ENCODE peak calls at places on chromosomes 4 and X, in four cellular contexts. Y, I, D and U are unnamed samples.
A peak's percentile ranks its signal among the peaks of the same experiment; 100 is the strongest.

GRCh38 chrX:71365356-71365875 is 741 bp upstream of the TAF1 start:
- DNase-seq in Y (no peak), I (no peak), D (no peak), U (no peak)

GRCh38 chr4:139171878-139172691 is 4.9 kb downstream of the ELF2 start:
- DNase-seq in Y (no peak), I (peak; percentile 62), D (no peak), U (no peak)

GRCh38 chr4:163484906-163485305 is 9.6 kb upstream of the TMA16 start:
- DNase-seq in Y (no peak), I (peak; percentile 46), D (peak; percentile 23), U (no peak)

GRCh38 chr4:125368684-125369083 is 53.9 kb downstream of the FAT4 start:
- DNase-seq in Y (no peak), I (peak; percentile 84), D (no peak), U (no peak)

GRCh38 chr4:531076-531475 is 32.1 kb downstream of the PIGG start:
- DNase-seq in Y (no peak), I (no peak), D (no peak), U (no peak)

GRCh38 chrX:35726176-35726575 is 72.0 kb upstream of the MAGEB16 start:
- DNase-seq in Y (no peak), I (peak; percentile 1), D (no peak), U (no peak)

GRCh38 chrX:9147086-9147485 is 113.2 kb upstream of the FAM9B start:
- DNase-seq in Y (no peak), I (no peak), D (no peak), U (no peak)

GRCh38 chr4:72112514-72113156 is 80.8 kb downstream of the NPFFR2 start:
- DNase-seq in Y (no peak), I (peak; percentile 80), D (no peak), U (no peak)

GRCh38 chrX:140087865-140088264 is 122.5 kb upstream of the CXorf66 start:
- DNase-seq in Y (no peak), I (no peak), D (no peak), U (no peak)

GRCh38 chrX:120365320-120365719 is 3.4 kb downstream of the ATP1B4 start:
- DNase-seq in Y (peak; percentile 11), I (no peak), D (peak; percentile 19), U (no peak)

GRCh38 chr4:152104846-152105462 is 344.1 kb upstream of the GATB start:
- DNase-seq in Y (no peak), I (no peak), D (no peak), U (no peak)

GRCh38 chr4:86482296-86482695 is 111.8 kb upstream of the PTPN13 start:
- DNase-seq in Y (no peak), I (no peak), D (no peak), U (no peak)

GRCh38 chr4:86453044-86453501 is 93.2 kb upstream of the MAPK10 start:
- DNase-seq in Y (no peak), I (no peak), D (peak; percentile 19), U (no peak)

GRCh38 chr4:119105605-119106004 is 30.0 kb upstream of the MYOZ2 start:
- DNase-seq in Y (no peak), I (no peak), D (no peak), U (no peak)

GRCh38 chr4:97370581-97370980 is 772.7 kb downstream of the STPG2 start:
- DNase-seq in Y (no peak), I (no peak), D (no peak), U (no peak)

GRCh38 chr4:41134581-41134980 is 79.8 kb downstream of the APBB2 start:
- DNase-seq in Y (no peak), I (no peak), D (no peak), U (no peak)

GRCh38 chr4:21385706-21386105 is 562.9 kb downstream of the KCNIP4 start:
- DNase-seq in Y (no peak), I (no peak), D (no peak), U (no peak)

GRCh38 chrX:63713510-63713909 is 71.5 kb downstream of the ARHGEF9 start:
- DNase-seq in Y (no peak), I (no peak), D (no peak), U (no peak)

GRCh38 chr4:148054275-148054674 is 322.4 kb downstream of the ARHGAP10 start:
- DNase-seq in Y (no peak), I (peak; percentile 9), D (no peak), U (no peak)
- TF ChIP-seq CTCF in Y (no peak), I (no peak), D (no peak), U (peak; percentile 4)

DNA sequence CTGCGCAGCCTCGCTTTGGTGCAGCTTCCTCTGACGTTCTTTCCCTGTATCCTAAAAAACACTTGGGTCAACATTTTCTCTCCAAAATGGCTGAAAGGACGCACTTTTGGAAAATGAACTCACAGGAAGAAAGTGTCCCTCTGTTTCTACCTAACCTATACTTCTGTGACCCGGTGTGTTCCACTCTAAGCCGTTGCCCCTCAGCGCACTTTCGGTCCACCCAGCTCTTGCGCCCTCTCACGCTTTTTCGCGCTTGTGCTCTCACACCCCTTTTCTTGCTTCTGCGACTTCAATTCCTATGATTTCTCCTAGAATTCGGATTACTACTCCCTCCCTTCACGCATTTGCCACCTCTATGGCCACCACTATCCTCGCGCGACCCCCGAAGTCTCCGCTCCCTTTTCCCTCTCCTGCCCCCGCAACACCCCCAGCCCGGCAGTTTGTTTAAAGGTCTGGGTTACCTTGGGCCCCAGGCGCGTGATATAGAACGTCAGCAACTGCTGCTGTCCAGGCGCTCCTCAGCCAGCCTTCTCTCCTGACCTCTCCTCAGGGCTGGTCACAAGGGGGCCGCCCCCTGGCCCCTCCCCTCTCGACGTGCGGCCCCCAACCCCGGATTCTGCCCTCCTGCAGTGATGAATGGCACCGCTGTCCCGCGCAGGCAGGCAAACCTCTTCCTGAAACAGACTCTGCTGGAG is at the start of gene USP51:
- DNase-seq in Y (peak; percentile 18), I (peak; percentile 9), D (peak; percentile 50), U (no peak)
- TF ChIP-seq CTCF in Y (peak; percentile 24), I (no peak), D (no peak), U (no peak)

GRCh38 chr4:155819066-155819465 is 47.0 kb downstream of the ASIC5 start:
- DNase-seq in Y (no peak), I (no peak), D (no peak), U (no peak)
- TF ChIP-seq CTCF in Y (no peak), I (no peak), D (no peak), U (no peak)

DNA sequence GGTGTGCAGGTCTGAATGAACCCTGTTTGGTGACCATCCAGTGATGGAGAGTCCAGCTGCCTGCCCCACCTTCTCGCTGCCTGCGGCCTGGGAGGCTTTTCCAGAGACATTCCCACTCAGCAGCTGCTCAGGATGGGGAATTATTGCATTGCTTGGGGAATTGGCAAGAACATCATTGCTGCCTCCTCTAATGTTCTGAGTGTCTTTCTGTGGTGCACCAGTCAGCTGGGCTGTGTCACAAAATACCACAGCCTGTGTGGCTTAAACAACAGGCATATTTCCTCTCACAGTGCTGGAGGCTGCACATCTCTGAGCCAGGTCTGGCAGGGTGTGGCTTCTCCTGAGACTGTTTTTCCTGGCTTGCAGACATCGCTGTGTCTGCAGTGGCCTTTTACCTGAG is 86.8 kb upstream of the AFAP1 start:
- DNase-seq in Y (no peak), I (no peak), D (no peak), U (no peak)
- TF ChIP-seq CTCF in Y (no peak), I (no peak), D (no peak), U (no peak)

DNA sequence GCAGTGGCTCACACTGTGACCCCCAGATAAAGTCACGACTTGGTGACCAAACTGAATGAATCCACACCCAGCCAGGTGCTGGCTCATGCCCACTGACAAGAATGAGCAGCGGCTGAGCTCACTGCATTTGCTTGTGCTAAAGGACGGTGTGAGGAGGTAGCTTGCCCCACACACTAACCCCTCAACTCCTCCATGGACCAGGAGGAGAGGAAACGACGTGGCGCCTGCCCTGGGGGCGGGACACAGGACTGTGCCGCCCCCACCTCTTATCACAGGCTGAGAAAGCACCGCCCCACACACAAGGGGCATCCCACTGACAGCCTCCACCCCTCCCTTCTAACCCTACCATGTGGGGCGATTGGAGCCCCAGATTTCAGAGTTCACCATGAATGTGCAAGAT is 43.0 kb downstream of the ZFYVE28 start:
- DNase-seq in Y (no peak), I (no peak), D (no peak), U (no peak)
- TF ChIP-seq CTCF in Y (no peak), I (no peak), D (no peak), U (no peak)

DNA sequence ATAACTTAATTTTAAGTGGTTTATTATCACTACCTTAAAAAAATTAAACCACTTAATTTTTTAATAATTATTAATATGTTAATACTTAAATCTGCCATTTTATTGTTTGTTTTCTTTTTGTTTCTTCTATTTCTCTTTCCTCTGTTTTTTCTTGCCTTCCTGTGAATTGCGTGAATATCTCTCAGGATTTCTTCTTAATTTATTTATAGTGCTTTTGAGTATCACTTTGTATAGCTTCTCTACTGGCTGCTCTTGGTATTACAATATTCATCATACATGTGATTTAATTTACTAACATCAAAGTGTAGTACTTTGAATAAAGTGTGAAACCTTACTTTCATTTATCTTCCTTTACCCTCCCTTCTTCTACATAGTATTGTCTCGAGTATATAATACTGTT is 349.5 kb upstream of the CPXCR1 start:
- DNase-seq in Y (no peak), I (no peak), D (no peak), U (no peak)
- TF ChIP-seq CTCF in Y (no peak), I (no peak), D (no peak), U (no peak)